ENCODE peak calls at places on chromosomes 4 and X, in eight cellular contexts. One of them, this sample, is unnamed.

GRCh38 chrX:139826065-139827044 is 106.5 kb downstream of the ATP11C start:
- DNase-seq in activated T-helper 1 cell treated with Interleukin-2 at 50 U/mL for 16 hours: no peak
- DNase-seq in hypothalamus: no peak
- DNase-seq in CD4-positive, CD25-positive, alpha-beta regulatory T cell: no peak
- DNase-seq in stimulated activated CD4-positive, alpha-beta T cell treated with anti-CD3 and anti-CD28 coated beads, Interleukin-2, amount 100 ng/mL, for 24 hours: no peak
- DNase-seq in T-helper 2 cell: no peak
- DNase-seq in hippocampal formation: no peak
- DNase-seq in A172: no peak
- DNase-seq in this sample: no peak

GRCh38 chr4:71941001-71941400 is 90.8 kb upstream of the NPFFR2 start:
- DNase-seq in activated T-helper 1 cell treated with Interleukin-2 at 50 U/mL for 16 hours: no peak
- DNase-seq in hypothalamus: no peak
- DNase-seq in CD4-positive, CD25-positive, alpha-beta regulatory T cell: peak; percentile 7
- DNase-seq in stimulated activated CD4-positive, alpha-beta T cell treated with anti-CD3 and anti-CD28 coated beads, Interleukin-2, amount 100 ng/mL, for 24 hours: no peak
- DNase-seq in T-helper 2 cell: no peak
- DNase-seq in hippocampal formation: no peak
- DNase-seq in A172: no peak
- DNase-seq in this sample: peak; percentile 11

GRCh38 chrX:17987783-17988182 is 126.7 kb upstream of the RAI2 start:
- DNase-seq in activated T-helper 1 cell treated with Interleukin-2 at 50 U/mL for 16 hours: no peak
- DNase-seq in hypothalamus: no peak
- DNase-seq in CD4-positive, CD25-positive, alpha-beta regulatory T cell: peak; percentile 54
- DNase-seq in stimulated activated CD4-positive, alpha-beta T cell treated with anti-CD3 and anti-CD28 coated beads, Interleukin-2, amount 100 ng/mL, for 24 hours: no peak
- DNase-seq in T-helper 2 cell: peak; percentile 22
- DNase-seq in hippocampal formation: no peak
- DNase-seq in A172: no peak
- DNase-seq in this sample: no peak

GRCh38 chr4:112853662-112854256 is 195.7 kb upstream of the ANK2 start:
- DNase-seq in activated T-helper 1 cell treated with Interleukin-2 at 50 U/mL for 16 hours: no peak
- DNase-seq in hypothalamus: no peak
- DNase-seq in CD4-positive, CD25-positive, alpha-beta regulatory T cell: no peak
- DNase-seq in stimulated activated CD4-positive, alpha-beta T cell treated with anti-CD3 and anti-CD28 coated beads, Interleukin-2, amount 100 ng/mL, for 24 hours: no peak
- DNase-seq in T-helper 2 cell: no peak
- DNase-seq in hippocampal formation: peak; percentile 24
- DNase-seq in A172: no peak
- DNase-seq in this sample: no peak

GRCh38 chr4:68896749-68897148 is 54.9 kb downstream of the UGT2A3 start:
- DNase-seq in activated T-helper 1 cell treated with Interleukin-2 at 50 U/mL for 16 hours: no peak
- DNase-seq in hypothalamus: no peak
- DNase-seq in CD4-positive, CD25-positive, alpha-beta regulatory T cell: no peak
- DNase-seq in stimulated activated CD4-positive, alpha-beta T cell treated with anti-CD3 and anti-CD28 coated beads, Interleukin-2, amount 100 ng/mL, for 24 hours: no peak
- DNase-seq in T-helper 2 cell: no peak
- DNase-seq in hippocampal formation: no peak
- DNase-seq in A172: no peak
- DNase-seq in this sample: no peak

GRCh38 chr4:26022346-26022891 is 108.4 kb downstream of the SMIM20 start:
- DNase-seq in activated T-helper 1 cell treated with Interleukin-2 at 50 U/mL for 16 hours: no peak
- DNase-seq in hypothalamus: no peak
- DNase-seq in CD4-positive, CD25-positive, alpha-beta regulatory T cell: no peak
- DNase-seq in stimulated activated CD4-positive, alpha-beta T cell treated with anti-CD3 and anti-CD28 coated beads, Interleukin-2, amount 100 ng/mL, for 24 hours: no peak
- DNase-seq in T-helper 2 cell: no peak
- DNase-seq in hippocampal formation: no peak
- DNase-seq in A172: peak; percentile 48
- DNase-seq in this sample: no peak

GRCh38 chr4:137531951-137532868 is at the start of gene PCDH18:
- DNase-seq in activated T-helper 1 cell treated with Interleukin-2 at 50 U/mL for 16 hours: no peak
- DNase-seq in hypothalamus: peak; percentile 54
- DNase-seq in CD4-positive, CD25-positive, alpha-beta regulatory T cell: peak; percentile 49
- DNase-seq in stimulated activated CD4-positive, alpha-beta T cell treated with anti-CD3 and anti-CD28 coated beads, Interleukin-2, amount 100 ng/mL, for 24 hours: peak; percentile 16
- DNase-seq in T-helper 2 cell: peak; percentile 75
- DNase-seq in hippocampal formation: peak; percentile 57
- DNase-seq in A172: peak; percentile 63
- DNase-seq in this sample: no peak

GRCh38 chr4:99886146-99886545 is 8.1 kb downstream of the LAMTOR3 start:
- DNase-seq in activated T-helper 1 cell treated with Interleukin-2 at 50 U/mL for 16 hours: no peak
- DNase-seq in hypothalamus: no peak
- DNase-seq in CD4-positive, CD25-positive, alpha-beta regulatory T cell: no peak
- DNase-seq in stimulated activated CD4-positive, alpha-beta T cell treated with anti-CD3 and anti-CD28 coated beads, Interleukin-2, amount 100 ng/mL, for 24 hours: no peak
- DNase-seq in T-helper 2 cell: no peak
- DNase-seq in hippocampal formation: no peak
- DNase-seq in A172: peak; percentile 21
- DNase-seq in this sample: no peak

GRCh38 chrX:155046811-155047528 is 20.3 kb downstream of the FUNDC2 start:
- DNase-seq in activated T-helper 1 cell treated with Interleukin-2 at 50 U/mL for 16 hours: no peak
- DNase-seq in hypothalamus: no peak
- DNase-seq in CD4-positive, CD25-positive, alpha-beta regulatory T cell: no peak
- DNase-seq in stimulated activated CD4-positive, alpha-beta T cell treated with anti-CD3 and anti-CD28 coated beads, Interleukin-2, amount 100 ng/mL, for 24 hours: no peak
- DNase-seq in T-helper 2 cell: no peak
- DNase-seq in hippocampal formation: no peak
- DNase-seq in A172: no peak
- DNase-seq in this sample: no peak

GRCh38 chr4:87209696-87210095 is 10.7 kb downstream of the KLHL8 start:
- DNase-seq in activated T-helper 1 cell treated with Interleukin-2 at 50 U/mL for 16 hours: no peak
- DNase-seq in hypothalamus: no peak
- DNase-seq in CD4-positive, CD25-positive, alpha-beta regulatory T cell: peak; percentile 10
- DNase-seq in stimulated activated CD4-positive, alpha-beta T cell treated with anti-CD3 and anti-CD28 coated beads, Interleukin-2, amount 100 ng/mL, for 24 hours: no peak
- DNase-seq in T-helper 2 cell: no peak
- DNase-seq in hippocampal formation: no peak
- DNase-seq in A172: no peak
- DNase-seq in this sample: peak; percentile 97

GRCh38 chr4:187256897-187257296 is 533.2 kb upstream of the FAT1 start:
- DNase-seq in activated T-helper 1 cell treated with Interleukin-2 at 50 U/mL for 16 hours: no peak
- DNase-seq in hypothalamus: no peak
- DNase-seq in CD4-positive, CD25-positive, alpha-beta regulatory T cell: no peak
- DNase-seq in stimulated activated CD4-positive, alpha-beta T cell treated with anti-CD3 and anti-CD28 coated beads, Interleukin-2, amount 100 ng/mL, for 24 hours: no peak
- DNase-seq in T-helper 2 cell: no peak
- DNase-seq in hippocampal formation: no peak
- DNase-seq in A172: no peak
- DNase-seq in this sample: no peak